ENCODE peak calls at places on chromosomes 3 and 15, in nine cellular contexts. F is HTR-8/SVneo; Z is NCI-H1436; X is esophagus muscularis mucosa; B is PC-3; Q is NCI-H187 treated with DMSO at 0.1 percent for 48 hours; W is T-helper 1 cell; P is activated CD4-positive, alpha-beta T cell treated with anti-CD3 and anti-CD28 coated beads, Interleukin-2, amount 50 U/mL, for 1 hour; O is HS-5. U is an unnamed sample.
A peak's percentile ranks its signal among the peaks of the same experiment; 100 is the strongest.

GRCh38 chr3:160577551-160578195 is 12.3 kb upstream of the KPNA4 start:
- DNase-seq in F (peak; percentile 30), Z (no peak), X (no peak), B (peak; percentile 85), Q (no peak), W (no peak), P (no peak), O (no peak), U (no peak)

GRCh38 chr3:15386352-15386751 is 41.0 kb downstream of the METTL6 start:
- DNase-seq in F (no peak), Z (no peak), X (no peak), B (no peak), Q (no peak), W (no peak), P (no peak), O (no peak), U (no peak)

GRCh38 chr15:99416191-99417188 is 149.3 kb upstream of the MEF2A start:
- DNase-seq in F (no peak), Z (no peak), X (peak; percentile 74), B (no peak), Q (no peak), W (no peak), P (no peak), O (no peak), U (peak; percentile 2)

GRCh38 chr3:76436895-76437294 is 603.0 kb upstream of the ROBO2 start:
- DNase-seq in F (no peak), Z (no peak), X (no peak), B (peak; percentile 15), Q (no peak), W (no peak), P (no peak), O (peak; percentile 49), U (no peak)

GRCh38 chr3:52798376-52798977 is 3.9 kb downstream of the ITIH3 start:
- DNase-seq in F (no peak), Z (no peak), X (no peak), B (no peak), Q (no peak), W (no peak), P (no peak), O (no peak), U (no peak)

GRCh38 chr15:31228980-31229826 is 97.4 kb upstream of the KLF13 start:
- DNase-seq in F (no peak), Z (peak; percentile 79), X (no peak), B (no peak), Q (no peak), W (no peak), P (no peak), O (no peak), U (no peak)

GRCh38 chr15:50542051-50542450 is 4.4 kb downstream of the USP50 start:
- DNase-seq in F (no peak), Z (no peak), X (no peak), B (no peak), Q (no peak), W (no peak), P (no peak), O (peak; percentile 51), U (no peak)

GRCh38 chr15:43958894-43959330 is 132.1 kb downstream of the WDR76 start:
- DNase-seq in F (no peak), Z (no peak), X (no peak), B (peak; percentile 67), Q (no peak), W (no peak), P (no peak), O (peak; percentile 58), U (no peak)

GRCh38 chr3:129984124-129984523 is 9.6 kb downstream of the TRH start:
- DNase-seq in F (no peak), Z (no peak), X (no peak), B (no peak), Q (no peak), W (no peak), P (no peak), O (no peak), U (no peak)

GRCh38 chr3:119703900-119704531 is 1.2 kb downstream of the CFAP91 start:
- DNase-seq in F (no peak), Z (no peak), X (no peak), B (no peak), Q (no peak), W (no peak), P (no peak), O (no peak), U (no peak)

GRCh38 chr15:72098076-72098475 is 19.9 kb downstream of the MYO9A start:
- DNase-seq in F (no peak), Z (no peak), X (no peak), B (no peak), Q (no peak), W (no peak), P (no peak), O (no peak), U (no peak)

GRCh38 chr3:139326707-139327106 is 17.1 kb upstream of the MRPS22 start:
- DNase-seq in F (no peak), Z (no peak), X (no peak), B (no peak), Q (no peak), W (no peak), P (no peak), O (no peak), U (no peak)

GRCh38 chr3:120393761-120394160 is 44.6 kb upstream of the LRRC58 start:
- DNase-seq in F (no peak), Z (no peak), X (peak; percentile 37), B (peak; percentile 18), Q (no peak), W (no peak), P (no peak), O (no peak), U (no peak)